ENCODE peak calls at places on chromosome 14, in nine cellular contexts. S is glutamatergic neuron, O is heart left ventricle, V is fibroblast of mammary gland, I is adrenal gland, E is astrocyte of the spinal cord, B is heart right ventricle, N is GM06990, M is astrocyte of the cerebellum. K is an unnamed sample.

GRCh38 chr14:101635238-101636080 is 74.2 kb downstream of the DIO3 start:
- DNase-seq in S (no peak), O (no peak), V (peak; percentile 2), I (no peak), E (no peak), B (no peak), N (no peak), M (no peak), K (no peak)

GRCh38 chr14:50832935-50833607 is 2.1 kb upstream of the NIN start:
- DNase-seq in S (no peak), O (no peak), V (no peak), I (no peak), E (no peak), B (no peak), N (no peak), M (no peak), K (no peak)

GRCh38 chr14:59360923-59361794 is 104.0 kb downstream of the GPR135 start:
- DNase-seq in S (no peak), O (peak; percentile 79), V (peak; percentile 92), I (peak; percentile 50), E (peak; percentile 52), B (peak; percentile 81), N (no peak), M (no peak), K (no peak)

GRCh38 chr14:68548194-68549056 is 244.4 kb downstream of the ZFP36L1 start:
- DNase-seq in S (no peak), O (peak; percentile 91), V (peak; percentile 99), I (peak; percentile 70), E (peak; percentile 98), B (peak; percentile 87), N (no peak), M (peak; percentile 94), K (peak; percentile 97)

GRCh38 chr14:51597511-51597920 is 54.2 kb upstream of the FRMD6 start:
- DNase-seq in S (no peak), O (no peak), V (peak; percentile 66), I (no peak), E (no peak), B (no peak), N (no peak), M (no peak), K (no peak)

GRCh38 chr14:89399594-89400068 is 17.4 kb downstream of the FOXN3 start:
- DNase-seq in S (peak; percentile 26), O (no peak), V (peak; percentile 60), I (no peak), E (peak; percentile 88), B (no peak), N (no peak), M (peak; percentile 69), K (peak; percentile 81)

GRCh38 chr14:68444449-68445168 is 348.3 kb downstream of the ZFP36L1 start:
- DNase-seq in S (no peak), O (peak; percentile 42), V (peak; percentile 70), I (peak; percentile 51), E (peak; percentile 83), B (peak; percentile 43), N (no peak), M (peak; percentile 81), K (peak; percentile 46)

GRCh38 chr14:78162202-78162601 is 8.0 kb upstream of the NRXN3 start:
- DNase-seq in S (no peak), O (no peak), V (peak; percentile 25), I (no peak), E (peak; percentile 5), B (no peak), N (no peak), M (peak; percentile 27), K (no peak)

GRCh38 chr14:50804181-50804721 is 26.7 kb downstream of the NIN start:
- DNase-seq in S (no peak), O (no peak), V (peak; percentile 78), I (no peak), E (peak; percentile 66), B (no peak), N (no peak), M (no peak), K (no peak)

GRCh38 chr14:92563359-92563758 is 49.8 kb downstream of the RIN3 start:
- DNase-seq in S (no peak), O (no peak), V (peak; percentile 49), I (no peak), E (peak; percentile 53), B (no peak), N (no peak), M (no peak), K (no peak)

GRCh38 chr14:80845877-80846276 is 95.7 kb downstream of the CEP128 start:
- DNase-seq in S (no peak), O (no peak), V (no peak), I (no peak), E (no peak), B (no peak), N (no peak), M (no peak), K (no peak)

GRCh38 chr14:100609331-100609870 is 22.2 kb upstream of the BEGAIN start:
- DNase-seq in S (no peak), O (no peak), V (no peak), I (no peak), E (no peak), B (no peak), N (no peak), M (no peak), K (no peak)

GRCh38 chr14:99595034-99595433 is 9.0 kb downstream of the CCDC85C start:
- DNase-seq in S (no peak), O (no peak), V (no peak), I (no peak), E (no peak), B (no peak), N (peak; percentile 22), M (no peak), K (no peak)

GRCh38 chr14:101624579-101624978 is 63.3 kb downstream of the DIO3 start:
- DNase-seq in S (no peak), O (no peak), V (no peak), I (no peak), E (no peak), B (no peak), N (no peak), M (no peak), K (no peak)

GRCh38 chr14:91367173-91368171 is 50.1 kb downstream of the CCDC88C start:
- DNase-seq in S (no peak), O (no peak), V (no peak), I (no peak), E (peak; percentile 90), B (no peak), N (peak; percentile 76), M (peak; percentile 82), K (no peak)

GRCh38 chr14:68774771-68775613 is 17.9 kb downstream of the ZFP36L1 start:
- DNase-seq in S (peak; percentile 1), O (no peak), V (peak; percentile 43), I (no peak), E (peak; percentile 8), B (no peak), N (no peak), M (no peak), K (no peak)

GRCh38 chr14:34662558-34663088 is 32.7 kb upstream of the SNX6 start:
- DNase-seq in S (no peak), O (no peak), V (peak; percentile 46), I (no peak), E (no peak), B (no peak), N (no peak), M (no peak), K (no peak)

GRCh38 chr14:31456841-31457664 is at the start of gene DTD2:
- DNase-seq in S (peak; percentile 93), O (peak; percentile 95), V (peak; percentile 92), I (peak; percentile 94), E (peak; percentile 96), B (peak; percentile 95), N (peak; percentile 94), M (peak; percentile 82), K (peak; percentile 82)
- TF ChIP-seq CTCF in S (no peak), O (peak; percentile 8), V (no peak), I (no peak), E (no peak), B (no peak), N (no peak), M (no peak), K (no peak)

GRCh38 chr14:29789475-29789874 is 138.2 kb downstream of the PRKD1 start:
- DNase-seq in S (no peak), O (no peak), V (no peak), I (no peak), E (no peak), B (no peak), N (no peak), M (no peak), K (no peak)

GRCh38 chr14:29783556-29783955 is 144.1 kb downstream of the PRKD1 start:
- DNase-seq in S (no peak), O (no peak), V (no peak), I (no peak), E (no peak), B (no peak), N (no peak), M (no peak), K (no peak)

GRCh38 chr14:29788093-29788492 is 139.6 kb downstream of the PRKD1 start:
- DNase-seq in S (no peak), O (no peak), V (no peak), I (no peak), E (no peak), B (no peak), N (no peak), M (no peak), K (no peak)
- TF ChIP-seq CTCF in S (no peak), O (no peak), V (no peak), I (no peak), E (no peak), B (no peak), N (no peak), M (no peak), K (no peak)

DNA sequence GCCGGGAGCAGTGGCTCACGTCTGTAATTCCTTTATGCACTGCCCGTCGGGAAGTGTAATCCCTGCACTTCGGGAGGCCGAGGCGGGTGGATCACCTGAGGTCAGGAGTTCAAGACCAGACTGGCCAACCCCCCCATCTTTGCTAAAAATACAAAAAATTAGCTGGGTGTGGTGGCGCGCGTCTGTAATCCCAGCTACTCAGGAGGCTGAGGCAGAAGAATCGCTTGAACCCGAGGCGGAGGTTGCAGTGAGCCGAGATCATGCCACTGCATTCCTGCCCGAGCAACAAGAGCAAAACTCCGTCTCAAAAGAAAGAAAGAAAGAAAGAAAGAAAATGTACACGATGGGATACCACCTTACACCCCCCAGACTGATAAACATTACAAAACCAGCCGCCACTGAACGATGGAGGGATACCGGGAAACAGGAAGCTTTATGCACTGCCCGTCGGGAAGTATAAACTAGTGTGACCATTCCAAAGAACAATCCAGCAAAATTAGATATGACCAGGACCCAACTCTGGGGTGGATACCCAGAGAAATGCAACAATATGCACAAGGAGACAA is 1.1 kb downstream of the ABCD4 start:
- DNase-seq in S (no peak), O (no peak), V (no peak), I (no peak), E (no peak), B (no peak), N (no peak), M (no peak), K (no peak)
- TF ChIP-seq CTCF in S (no peak), O (no peak), V (no peak), I (no peak), E (no peak), B (no peak), N (no peak), M (no peak), K (no peak)

GRCh38 chr14:81953419-81953818 is 419.8 kb upstream of the SEL1L start:
- DNase-seq in S (no peak), O (no peak), V (no peak), I (no peak), E (no peak), B (no peak), N (no peak), M (no peak), K (no peak)

GRCh38 chr14:81952917-81953316 is 419.3 kb upstream of the SEL1L start:
- DNase-seq in S (no peak), O (no peak), V (no peak), I (no peak), E (no peak), B (no peak), N (no peak), M (no peak), K (no peak)

GRCh38 chr14:81955123-81955522 is 421.5 kb upstream of the SEL1L start:
- DNase-seq in S (no peak), O (no peak), V (no peak), I (no peak), E (no peak), B (no peak), N (no peak), M (no peak), K (no peak)
- TF ChIP-seq CTCF in S (no peak), O (no peak), V (no peak), I (no peak), E (no peak), B (no peak), N (no peak), M (no peak), K (no peak)